ENCODE peak calls at places on chromosome 18, in six cellular contexts. M is activated CD4-positive, alpha-beta T cell treated with anti-CD3 and anti-CD28 coated beads, Interleukin-2, amount 50 U/mL, for 1 hour; C is nephron progenitor cell; U is AG04450; E is A549; Z is H7. L is an unnamed sample.

GRCh38 chr18:46071894-46072867 is at the start of gene PSTPIP2:
- DNase-seq in Z (peak; percentile 79), C (peak; percentile 77), M (peak; percentile 70), E (no peak), U (no peak), L (peak; percentile 91)

GRCh38 chr18:27355308-27355707 is 170.2 kb upstream of the CHST9 start:
- DNase-seq in C (no peak), Z (no peak), E (no peak), M (no peak), U (no peak), L (no peak)

GRCh38 chr18:33802955-33803354 is 224.9 kb downstream of the ASXL3 start:
- DNase-seq in U (no peak), C (no peak), E (no peak), Z (no peak), M (no peak), L (no peak)

GRCh38 chr18:26745288-26745975 is 120.1 kb downstream of the AQP4 start:
- DNase-seq in Z (no peak), E (no peak), U (no peak), M (no peak), C (no peak), L (no peak)

GRCh38 chr18:65091737-65092329 is 659.0 kb upstream of the CDH7 start:
- DNase-seq in E (no peak), U (no peak), M (no peak), Z (peak; percentile 2), C (peak; percentile 13), L (no peak)

GRCh38 chr18:42025974-42026625 is 71.1 kb downstream of the PIK3C3 start:
- DNase-seq in Z (no peak), E (no peak), C (no peak), U (no peak), M (no peak), L (no peak)

GRCh38 chr18:61001138-61001537 is 332.1 kb upstream of the CDH20 start:
- DNase-seq in C (no peak), U (no peak), E (no peak), Z (no peak), M (no peak), L (no peak)

GRCh38 chr18:6374935-6375529 is 39.7 kb downstream of the L3MBTL4 start:
- DNase-seq in C (no peak), Z (no peak), M (no peak), E (no peak), U (no peak), L (no peak)

L was measured in cardiac septum.